ENCODE peak calls at places on chromosomes 2 and 18, in six cellular contexts. O is activated CD8-positive, alpha-beta memory T cell treated with anti-CD3 and anti-CD28 coated beads, Interleukin-2, amount 50 U/mL, for 4 hours; R is GM04503; G is activated CD4-positive, CD25-positive, alpha-beta regulatory T cell; T is stimulated activated CD4-positive, alpha-beta T cell treated with anti-CD3 and anti-CD28 coated beads, Interleukin-4, amount 100 ng/mL, for 4 hours; D is HepG2. V is an unnamed sample.

GRCh38 chr18:49563130-49563540 is 1.3 kb downstream of the LIPG start:
- DNase-seq in O (no peak), G (no peak), T (no peak), D (no peak), R (no peak), V (no peak)

GRCh38 chr18:43681661-43682060 is 404.4 kb upstream of the SYT4 start:
- DNase-seq in G (no peak), T (no peak), O (no peak), R (no peak), D (no peak), V (no peak)

GRCh38 chr2:170648037-170648436 is 67.1 kb upstream of the SP5 start:
- DNase-seq in T (no peak), G (no peak), R (no peak), O (no peak), D (no peak), V (no peak)

GRCh38 chr2:124489686-124490085 is 464.6 kb downstream of the CNTNAP5 start:
- DNase-seq in D (no peak), G (no peak), O (no peak), R (no peak), T (no peak), V (no peak)

GRCh38 chr2:238015705-238016104 is 45.1 kb upstream of the SCLY start:
- DNase-seq in O (no peak), R (no peak), D (no peak), G (no peak), T (no peak), V (no peak)

GRCh38 chr2:177872286-177872685 is 200.3 kb downstream of the PDE11A start:
- DNase-seq in G (no peak), T (no peak), O (no peak), D (no peak), R (no peak), V (no peak)

GRCh38 chr2:12965540-12966269 is 249.0 kb downstream of the TRIB2 start:
- DNase-seq in G (no peak), R (no peak), D (no peak), T (no peak), O (no peak), V (no peak)

GRCh38 chr2:182379235-182379634 is 47.6 kb downstream of the PDE1A start:
- DNase-seq in D (no peak), G (no peak), T (no peak), O (no peak), R (no peak), V (no peak)

GRCh38 chr2:55155764-55156221 is 76.3 kb downstream of the CLHC1 start:
- DNase-seq in R (peak), T (no peak), G (no peak), O (no peak), D (no peak), V (no peak)

GRCh38 chr2:72330673-72331072 is 183.0 kb upstream of the CYP26B1 start:
- DNase-seq in O (no peak), T (no peak), G (no peak), R (no peak), D (peak), V (no peak)

GRCh38 chr2:218394298-218395089 is 5.2 kb upstream of the CTDSP1 start:
- DNase-seq in G (no peak), T (no peak), D (no peak), R (no peak), O (no peak), V (no peak)

GRCh38 chr2:240468300-240469238 is 33.1 kb downstream of the GPC1 start:
- DNase-seq in R (no peak), O (peak), D (no peak), T (no peak), G (no peak), V (no peak)

GRCh38 chr2:168120730-168121129 is 126.7 kb downstream of the STK39 start:
- DNase-seq in R (no peak), G (no peak), T (no peak), O (no peak), D (no peak), V (no peak)

GRCh38 chr2:239329972-239330572 is 70.7 kb downstream of the HDAC4 start:
- DNase-seq in D (no peak), R (no peak), O (no peak), T (no peak), G (no peak), V (no peak)

GRCh38 chr2:102753563-102754159 is 8.2 kb upstream of the TMEM182 start:
- DNase-seq in G (no peak), D (peak), T (no peak), O (peak), R (peak), V (no peak)

GRCh38 chr2:16425462-16426336 is 239.9 kb downstream of the CYRIA start:
- DNase-seq in G (no peak), T (no peak), D (peak), R (no peak), O (no peak), V (no peak)

GRCh38 chr2:151843669-151844017 is 15.4 kb upstream of the ARL5A start:
- DNase-seq in G (no peak), D (no peak), R (no peak), T (no peak), O (no peak), V (no peak)

GRCh38 chr2:220279840-220280239 is 652.4 kb downstream of the SLC4A3 start:
- DNase-seq in T (no peak), R (peak), D (no peak), O (no peak), G (no peak), V (no peak)

GRCh38 chr2:189363559-189363958 is 77.7 kb upstream of the WDR75 start:
- DNase-seq in G (no peak), O (no peak), D (peak), T (no peak), R (no peak), V (no peak)

GRCh38 chr2:156536534-156536933 is 100.4 kb downstream of the GPD2 start:
- DNase-seq in O (no peak), R (no peak), G (no peak), T (no peak), D (no peak), V (no peak)

GRCh38 chr2:177265834-177266817 is 1.6 kb upstream of the NFE2L2 start:
- DNase-seq in R (no peak), D (peak), O (no peak), T (no peak), G (no peak), V (no peak)

GRCh38 chr2:162053808-162054155 is 20.2 kb downstream of the DPP4 start:
- DNase-seq in O (no peak), G (no peak), R (no peak), D (no peak), T (no peak), V (no peak)

GRCh38 chr2:226564667-226565066 is 235.0 kb downstream of the IRS1 start:
- DNase-seq in T (no peak), G (no peak), R (no peak), D (no peak), O (no peak), V (no peak)

GRCh38 chr2:239302083-239302807 is 98.6 kb downstream of the HDAC4 start:
- DNase-seq in R (no peak), T (no peak), O (no peak), G (no peak), D (no peak), V (no peak)